ENCODE peak calls at places on chromosomes 3 and 15, in four cellular contexts. M is kidney, R is MM.1S, K is spleen. P is an unnamed sample. For H3K4me1, the result is how much of the 10 kb centered on the place peaks cover.

GRCh38 chr3:101518421-101518871 is 5.4 kb upstream of the SENP7 start:
- DNase-seq in M (no peak), R (peak), K (no peak), P (no peak)

GRCh38 chr3:123660900-123661299 is 76.0 kb upstream of the HACD2 start:
- DNase-seq in M (peak), R (no peak), K (peak), P (peak)

GRCh38 chr3:138082085-138082991 is 33.1 kb downstream of the DZIP1L start:
- DNase-seq in M (no peak), R (peak), K (no peak), P (no peak)

GRCh38 chr3:72032435-72033118 is 247.6 kb upstream of the PROK2 start:
- DNase-seq in M (no peak), R (no peak), K (no peak), P (no peak)

GRCh38 chr15:71725215-71725955 is 85.0 kb upstream of the NR2E3 start:
- DNase-seq in M (no peak), R (no peak), K (no peak), P (no peak)

GRCh38 chr3:15339786-15340215 is 7.4 kb upstream of the SH3BP5 start:
- DNase-seq in M (no peak), R (no peak), K (no peak), P (peak)

GRCh38 chr15:69319384-69320375 is 21.0 kb downstream of the PAQR5 start:
- DNase-seq in M (no peak), R (no peak), K (no peak), P (no peak)

GRCh38 chr3:130800829-130801228 is 54.2 kb upstream of the PIK3R4 start:
- DNase-seq in M (no peak), R (no peak), K (no peak), P (no peak)

GRCh38 chr3:100289339-100289738 is 28.5 kb downstream of the TBC1D23 start:
- DNase-seq in M (no peak), R (no peak), K (no peak), P (no peak)

GRCh38 chr3:134809412-134810051 is 14.5 kb downstream of the EPHB1 start:
- DNase-seq in M (no peak), R (no peak), K (no peak), P (no peak)

GRCh38 chr3:43768594-43768993 is 77.9 kb downstream of the ABHD5 start:
- DNase-seq in M (no peak), R (no peak), K (no peak), P (peak)

GRCh38 chr3:16286161-16286560 is 21.1 kb downstream of the OXNAD1 start:
- DNase-seq in M (peak), R (no peak), K (no peak), P (no peak)

GRCh38 chr3:49724586-49724985 is 835 bp upstream of the GMPPB start:
- DNase-seq in M (peak), R (peak), K (peak), P (peak)

GRCh38 chr3:134601539-134602439 is 49.0 kb downstream of the KY start:
- DNase-seq in M (peak), R (no peak), K (no peak), P (no peak)

GRCh38 chr15:99502182-99502581 is 63.6 kb upstream of the MEF2A start:
- DNase-seq in M (no peak), R (no peak), K (no peak), P (no peak)

GRCh38 chr15:76529911-76530310 is 193.3 kb downstream of the ISL2 start:
- DNase-seq in M (no peak), R (no peak), K (no peak), P (no peak)

GRCh38 chr3:141399200-141399599 is 30.9 kb downstream of the ZBTB38 start:
- DNase-seq in M (no peak), R (peak), K (no peak), P (no peak)

GRCh38 chr15:69394556-69395282 is 19.4 kb upstream of the KIF23 start:
- DNase-seq in M (peak), R (peak), K (peak), P (peak)

GRCh38 chr15:40461958-40462357 is 8.8 kb upstream of the CHST14 start:
- DNase-seq in M (no peak), R (no peak), K (peak), P (no peak)

GRCh38 chr3:69144631-69145244 is 22.3 kb upstream of the LMOD3 start:
- DNase-seq in M (no peak), R (no peak), K (no peak), P (no peak)

GRCh38 chr3:5687230-5687629 is 499.7 kb downstream of the EDEM1 start:
- DNase-seq in M (no peak), R (no peak), K (no peak), P (no peak)

GRCh38 chr15:60396964-60397771 is 618 bp downstream of the ANXA2 start:
- DNase-seq in M (peak), R (peak), K (peak), P (peak)

GRCh38 chr3:9949626-9950025 is 2.6 kb downstream of the PRRT3 start:
- DNase-seq in M (no peak), R (no peak), K (no peak), P (no peak)

GRCh38 chr3:127204841-127205582 is 12.1 kb downstream of the PRR23E start:
- DNase-seq in M (no peak), R (no peak), K (peak), P (peak)

GRCh38 chr15:42053010-42053409 is 32.2 kb upstream of the PLA2G4E start:
- DNase-seq in M (no peak), R (no peak), K (no peak), P (no peak)

GRCh38 chr3:143963946-143964345 is 7.7 kb upstream of the DIPK2A start:
- DNase-seq in M (no peak), R (no peak), K (peak), P (no peak)

DNA sequence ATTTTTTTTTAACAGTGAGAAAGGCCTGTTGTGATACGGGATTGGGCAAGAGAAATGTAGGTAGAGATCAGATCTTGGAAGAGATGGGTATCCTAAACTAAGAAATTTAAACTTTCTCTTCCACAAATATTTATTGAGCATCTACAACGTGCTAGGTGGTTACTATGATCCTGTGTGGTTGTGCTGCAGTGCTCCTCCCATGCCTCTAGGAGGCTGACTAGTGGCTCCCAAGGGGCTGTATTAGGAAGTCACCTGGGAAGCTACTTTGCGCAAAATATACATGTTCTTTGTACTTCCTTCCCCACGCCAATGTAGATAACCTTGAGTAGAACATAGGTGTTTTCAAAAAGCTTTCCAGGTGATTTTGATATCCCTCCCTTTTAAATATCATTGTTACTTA is 27.2 kb downstream of the USP3 start:
- DNase-seq in M (no peak), R (no peak), K (no peak), P (no peak)
- TF ChIP-seq CTCF in M (no peak), R (peak), K (no peak), P (no peak)

DNA sequence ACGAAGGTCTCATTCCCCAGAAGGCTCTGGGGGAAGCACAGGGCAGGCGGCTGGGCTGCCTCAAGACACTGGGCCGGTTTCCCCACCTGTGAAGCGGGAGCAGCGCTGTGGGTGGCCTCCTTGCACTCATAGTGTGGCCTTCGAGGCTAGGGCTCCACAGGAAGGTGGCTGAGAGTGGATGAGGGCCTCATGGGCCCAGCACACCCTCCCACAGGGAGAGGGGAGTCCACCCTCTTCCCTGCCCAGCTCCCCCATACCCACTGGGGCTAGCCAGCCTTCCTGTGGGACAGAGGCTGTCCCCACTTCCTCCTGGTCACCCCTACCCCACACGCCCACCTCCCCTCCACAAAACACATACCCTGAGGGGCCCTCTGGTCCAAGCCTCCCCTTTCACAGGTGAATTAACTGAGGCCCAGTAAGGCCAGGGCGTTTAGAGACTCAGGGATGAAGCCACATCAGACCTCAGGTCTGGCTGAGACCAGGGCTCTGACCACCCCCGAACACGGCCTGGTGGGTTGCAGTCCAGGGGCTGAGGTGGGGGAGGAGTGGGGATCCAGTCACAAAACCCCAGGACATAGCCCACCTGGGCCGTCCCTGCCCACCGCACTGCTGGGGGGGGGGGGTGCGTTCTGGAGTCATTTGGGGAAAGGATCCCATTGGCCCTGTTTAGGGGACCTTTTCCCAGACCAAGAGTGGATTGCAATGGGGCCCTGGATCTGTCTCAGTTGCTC is 1.1 kb downstream of the ANPEP start:
- DNase-seq in M (no peak), R (no peak), K (no peak), P (no peak)
- H3K4me1 ChIP-seq in M (under half), R (under half), K (under half), P (under half)

GRCh38 chr15:74428970-74429783 is 4.6 kb downstream of the SEMA7A start:
- DNase-seq in M (no peak), R (no peak), K (no peak), P (no peak)
- H3K27ac ChIP-seq in M (no peak), R (no peak), K (peak), P (no peak)

GRCh38 chr15:33698128-33698527 is 270.2 kb upstream of the CHRM5 start:
- DNase-seq in M (no peak), R (no peak), K (no peak), P (no peak)

GRCh38 chr15:33699145-33699544 is 269.2 kb upstream of the CHRM5 start:
- DNase-seq in M (no peak), R (no peak), K (no peak), P (no peak)

GRCh38 chr15:33700695-33701303 is 267.5 kb upstream of the CHRM5 start:
- DNase-seq in M (peak), R (peak), K (no peak), P (peak)

GRCh38 chr15:33701304-33701696 is 267.0 kb upstream of the CHRM5 start:
- DNase-seq in M (no peak), R (no peak), K (no peak), P (no peak)

GRCh38 chr15:33699691-33700447 is 268.4 kb upstream of the CHRM5 start:
- DNase-seq in M (no peak), R (no peak), K (no peak), P (no peak)
- TF ChIP-seq CTCF in M (peak), R (peak), K (no peak), P (no peak)

GRCh38 chr3:190016966-190017365 is 103.7 kb downstream of the P3H2 start:
- DNase-seq in M (no peak), R (no peak), K (no peak), P (no peak)
- H3K4me1 ChIP-seq in M (under half), R (under half), K (under half), P (under half)

DNA sequence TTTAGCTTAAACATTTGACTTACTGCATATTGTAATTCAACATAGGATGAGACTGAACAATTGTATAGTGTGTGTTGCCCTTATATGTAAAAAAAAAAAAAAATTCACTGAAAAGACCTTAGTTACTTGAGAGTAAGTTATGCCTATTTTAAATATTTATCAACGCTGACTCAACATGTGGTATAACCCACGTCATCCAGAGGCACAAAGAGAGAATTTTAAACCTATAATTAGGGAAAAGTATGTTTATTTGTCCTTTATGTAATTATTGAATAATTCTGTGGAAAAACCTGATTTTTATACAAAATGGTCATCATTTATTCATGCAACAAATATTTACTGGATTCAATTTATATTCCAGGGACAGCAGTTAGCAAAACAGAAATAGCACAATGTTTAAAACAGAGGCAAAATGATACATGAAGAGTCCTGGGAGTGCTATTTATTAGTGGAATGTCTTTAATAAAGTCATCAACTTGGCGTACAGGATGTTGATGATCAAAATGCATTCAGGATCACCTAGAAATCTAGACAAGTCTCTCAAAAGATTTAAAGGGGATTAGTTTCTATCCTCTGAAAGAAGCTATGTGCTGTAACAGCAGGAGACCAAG is 223.7 kb downstream of the PCCB start:
- DNase-seq in M (no peak), R (no peak), K (no peak), P (no peak)
- H3K27ac ChIP-seq in M (no peak), R (no peak), K (no peak), P (no peak)

GRCh38 chr3:36871379-36872126 is 73.3 kb downstream of the TRANK1 start:
- DNase-seq in M (no peak), R (no peak), K (no peak), P (no peak)
- TF ChIP-seq CTCF in M (no peak), R (no peak), K (no peak), P (no peak)

DNA sequence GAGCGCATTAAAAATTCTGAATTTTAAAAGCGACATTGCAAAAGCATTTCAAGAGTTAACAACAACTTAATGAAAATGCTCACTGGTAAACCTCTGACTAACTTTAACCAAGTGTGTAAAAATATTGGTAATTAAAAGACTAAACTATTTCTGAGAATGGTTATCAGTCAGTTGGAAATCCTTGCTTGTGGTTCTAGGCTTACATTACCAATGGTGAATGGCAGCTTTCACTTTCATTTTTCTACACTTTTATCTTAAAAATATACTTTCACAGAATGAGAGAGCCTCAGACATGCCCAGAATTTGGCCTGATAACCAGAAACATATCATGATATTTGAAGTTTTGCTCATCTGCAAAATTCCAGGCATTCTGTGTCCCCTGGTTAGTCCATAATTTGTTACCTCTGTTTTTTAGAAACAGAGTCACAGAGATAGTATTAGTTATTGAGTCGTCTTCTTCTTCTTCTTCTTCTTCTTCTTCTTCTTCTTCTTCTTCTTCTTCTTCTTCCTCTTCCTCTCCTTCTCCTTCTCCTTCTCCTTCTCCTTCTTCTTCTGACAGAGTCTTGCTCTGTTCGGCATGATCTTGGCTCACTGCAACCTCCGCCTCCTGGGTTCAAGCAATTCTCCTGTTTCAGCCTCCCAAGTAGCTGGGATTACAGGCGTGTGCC is 5.5 kb upstream of the RNF111 start:
- DNase-seq in M (no peak), R (peak), K (no peak), P (no peak)
- H3K4me1 ChIP-seq in M (under half), R (under half), K (under half), P (under half)

P was measured in sigmoid colon.